ENCODE peak calls at places on chromosomes 7 and 10, in ten cellular contexts. One of them, this sample, is unnamed.

GRCh38 chr10:85922363-85923129 is 444.0 kb downstream of the GRID1 start:
- DNase-seq in spleen: no peak
- DNase-seq in transverse colon: no peak
- DNase-seq in heart left ventricle: no peak
- DNase-seq in adrenal gland: no peak
- DNase-seq in breast epithelium: no peak
- DNase-seq in stomach: no peak
- DNase-seq in suprapubic skin: no peak
- DNase-seq in tibial nerve: no peak
- DNase-seq in body of pancreas: no peak
- DNase-seq in this sample: no peak

GRCh38 chr10:99926925-99927718 is 82.6 kb downstream of the DNMBP start:
- DNase-seq in stomach: peak
- DNase-seq in breast epithelium: no peak
- DNase-seq in transverse colon: peak
- DNase-seq in suprapubic skin: no peak
- DNase-seq in heart left ventricle: peak
- DNase-seq in adrenal gland: peak
- DNase-seq in body of pancreas: peak
- DNase-seq in tibial nerve: peak
- DNase-seq in spleen: no peak
- DNase-seq in this sample: no peak

GRCh38 chr7:20113423-20114027 is 103.7 kb downstream of the MACC1 start:
- DNase-seq in spleen: no peak
- DNase-seq in adrenal gland: no peak
- DNase-seq in heart left ventricle: no peak
- DNase-seq in body of pancreas: no peak
- DNase-seq in tibial nerve: no peak
- DNase-seq in breast epithelium: no peak
- DNase-seq in stomach: no peak
- DNase-seq in transverse colon: no peak
- DNase-seq in suprapubic skin: no peak
- DNase-seq in this sample: no peak

GRCh38 chr7:153457796-153458195 is 594.4 kb upstream of the DPP6 start:
- DNase-seq in tibial nerve: no peak
- DNase-seq in heart left ventricle: no peak
- DNase-seq in adrenal gland: no peak
- DNase-seq in body of pancreas: no peak
- DNase-seq in suprapubic skin: no peak
- DNase-seq in stomach: no peak
- DNase-seq in spleen: no peak
- DNase-seq in breast epithelium: no peak
- DNase-seq in transverse colon: no peak
- DNase-seq in this sample: no peak

GRCh38 chr7:127252736-127253288 is at the start of gene GRM8:
- DNase-seq in transverse colon: peak
- DNase-seq in body of pancreas: peak
- DNase-seq in heart left ventricle: peak
- DNase-seq in spleen: peak
- DNase-seq in stomach: peak
- DNase-seq in tibial nerve: peak
- DNase-seq in adrenal gland: peak
- DNase-seq in breast epithelium: no peak
- DNase-seq in suprapubic skin: no peak
- DNase-seq in this sample: no peak

GRCh38 chr7:142804715-142805114 is 33.9 kb downstream of the PRSS2 start:
- DNase-seq in transverse colon: no peak
- DNase-seq in heart left ventricle: no peak
- DNase-seq in stomach: no peak
- DNase-seq in breast epithelium: no peak
- DNase-seq in body of pancreas: no peak
- DNase-seq in suprapubic skin: peak
- DNase-seq in tibial nerve: no peak
- DNase-seq in spleen: no peak
- DNase-seq in adrenal gland: no peak
- DNase-seq in this sample: no peak

GRCh38 chr7:44278451-44279161 is 46.8 kb downstream of the CAMK2B start:
- DNase-seq in adrenal gland: peak
- DNase-seq in suprapubic skin: peak
- DNase-seq in spleen: peak
- DNase-seq in tibial nerve: no peak
- DNase-seq in heart left ventricle: no peak
- DNase-seq in body of pancreas: peak
- DNase-seq in transverse colon: peak
- DNase-seq in breast epithelium: peak
- DNase-seq in stomach: no peak
- DNase-seq in this sample: peak

GRCh38 chr7:117270371-117270770 is 52.5 kb downstream of the WNT2 start:
- DNase-seq in breast epithelium: no peak
- DNase-seq in suprapubic skin: no peak
- DNase-seq in spleen: no peak
- DNase-seq in stomach: no peak
- DNase-seq in adrenal gland: no peak
- DNase-seq in heart left ventricle: no peak
- DNase-seq in tibial nerve: no peak
- DNase-seq in transverse colon: no peak
- DNase-seq in body of pancreas: no peak
- DNase-seq in this sample: no peak

GRCh38 chr10:14010083-14010551 is 320.6 kb downstream of the FRMD4A start:
- DNase-seq in tibial nerve: no peak
- DNase-seq in stomach: no peak
- DNase-seq in heart left ventricle: no peak
- DNase-seq in transverse colon: no peak
- DNase-seq in suprapubic skin: no peak
- DNase-seq in breast epithelium: no peak
- DNase-seq in body of pancreas: no peak
- DNase-seq in spleen: no peak
- DNase-seq in adrenal gland: no peak
- DNase-seq in this sample: no peak

GRCh38 chr10:14004536-14004935 is 326.2 kb downstream of the FRMD4A start:
- DNase-seq in heart left ventricle: no peak
- DNase-seq in stomach: no peak
- DNase-seq in breast epithelium: no peak
- DNase-seq in suprapubic skin: no peak
- DNase-seq in transverse colon: no peak
- DNase-seq in body of pancreas: no peak
- DNase-seq in adrenal gland: no peak
- DNase-seq in spleen: no peak
- DNase-seq in tibial nerve: no peak
- DNase-seq in this sample: no peak

GRCh38 chr10:14009315-14010082 is 321.2 kb downstream of the FRMD4A start:
- DNase-seq in heart left ventricle: no peak
- DNase-seq in suprapubic skin: no peak
- DNase-seq in spleen: no peak
- DNase-seq in body of pancreas: no peak
- DNase-seq in tibial nerve: no peak
- DNase-seq in breast epithelium: no peak
- DNase-seq in transverse colon: no peak
- DNase-seq in stomach: no peak
- DNase-seq in adrenal gland: no peak
- DNase-seq in this sample: peak

GRCh38 chr10:14010827-14011574 is 319.7 kb downstream of the FRMD4A start:
- DNase-seq in breast epithelium: no peak
- DNase-seq in tibial nerve: no peak
- DNase-seq in adrenal gland: no peak
- DNase-seq in suprapubic skin: no peak
- DNase-seq in transverse colon: no peak
- DNase-seq in body of pancreas: no peak
- DNase-seq in spleen: no peak
- DNase-seq in heart left ventricle: no peak
- DNase-seq in stomach: no peak
- DNase-seq in this sample: peak

DNA sequence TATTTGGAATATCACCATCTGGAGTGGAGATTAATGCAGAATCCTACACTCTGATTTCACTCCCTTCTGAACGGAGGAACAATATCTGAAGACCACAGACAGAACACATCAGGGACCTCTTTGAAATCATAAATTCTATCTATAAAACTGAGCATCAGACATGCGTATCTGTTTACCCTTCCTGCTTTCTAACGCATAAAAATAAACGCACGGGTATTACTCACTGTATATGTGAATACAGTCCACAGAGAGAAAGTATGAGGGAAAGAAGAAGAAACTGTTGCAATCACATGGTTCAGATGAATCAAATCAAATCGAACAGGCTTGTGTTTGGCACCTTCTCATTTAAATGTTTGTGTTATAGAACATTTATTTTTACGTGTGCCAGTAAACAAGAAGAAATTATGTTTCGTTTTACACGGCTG is 322.1 kb downstream of the FRMD4A start:
- DNase-seq in body of pancreas: no peak
- DNase-seq in stomach: no peak
- DNase-seq in transverse colon: no peak
- DNase-seq in heart left ventricle: no peak
- DNase-seq in spleen: no peak
- DNase-seq in adrenal gland: no peak
- DNase-seq in tibial nerve: no peak
- DNase-seq in breast epithelium: no peak
- DNase-seq in suprapubic skin: no peak
- DNase-seq in this sample: peak
- H3K4me3 ChIP-seq in body of pancreas: no peak
- H3K4me3 ChIP-seq in stomach: peak
- H3K4me3 ChIP-seq in transverse colon: peak
- H3K4me3 ChIP-seq in heart left ventricle: peak
- H3K4me3 ChIP-seq in spleen: peak
- H3K4me3 ChIP-seq in adrenal gland: no peak
- H3K4me3 ChIP-seq in tibial nerve: peak
- H3K4me3 ChIP-seq in breast epithelium: peak
- H3K4me3 ChIP-seq in suprapubic skin: peak
- H3K4me3 ChIP-seq in this sample: no peak

GRCh38 chr7:1049006-1049741 is 4.8 kb downstream of the GPR146 start:
- DNase-seq in stomach: no peak
- DNase-seq in transverse colon: no peak
- DNase-seq in heart left ventricle: no peak
- DNase-seq in spleen: peak
- DNase-seq in adrenal gland: no peak
- DNase-seq in tibial nerve: no peak
- DNase-seq in suprapubic skin: no peak
- DNase-seq in breast epithelium: no peak
- DNase-seq in body of pancreas: no peak
- DNase-seq in this sample: no peak
- TF ChIP-seq POLR2A in stomach: no peak
- TF ChIP-seq POLR2A in transverse colon: no peak
- TF ChIP-seq POLR2A in heart left ventricle: no peak
- TF ChIP-seq POLR2A in spleen: no peak
- TF ChIP-seq POLR2A in adrenal gland: no peak
- TF ChIP-seq POLR2A in tibial nerve: no peak
- TF ChIP-seq POLR2A in suprapubic skin: no peak
- TF ChIP-seq POLR2A in breast epithelium: no peak
- TF ChIP-seq POLR2A in body of pancreas: no peak
- TF ChIP-seq POLR2A in this sample: no peak

DNA sequence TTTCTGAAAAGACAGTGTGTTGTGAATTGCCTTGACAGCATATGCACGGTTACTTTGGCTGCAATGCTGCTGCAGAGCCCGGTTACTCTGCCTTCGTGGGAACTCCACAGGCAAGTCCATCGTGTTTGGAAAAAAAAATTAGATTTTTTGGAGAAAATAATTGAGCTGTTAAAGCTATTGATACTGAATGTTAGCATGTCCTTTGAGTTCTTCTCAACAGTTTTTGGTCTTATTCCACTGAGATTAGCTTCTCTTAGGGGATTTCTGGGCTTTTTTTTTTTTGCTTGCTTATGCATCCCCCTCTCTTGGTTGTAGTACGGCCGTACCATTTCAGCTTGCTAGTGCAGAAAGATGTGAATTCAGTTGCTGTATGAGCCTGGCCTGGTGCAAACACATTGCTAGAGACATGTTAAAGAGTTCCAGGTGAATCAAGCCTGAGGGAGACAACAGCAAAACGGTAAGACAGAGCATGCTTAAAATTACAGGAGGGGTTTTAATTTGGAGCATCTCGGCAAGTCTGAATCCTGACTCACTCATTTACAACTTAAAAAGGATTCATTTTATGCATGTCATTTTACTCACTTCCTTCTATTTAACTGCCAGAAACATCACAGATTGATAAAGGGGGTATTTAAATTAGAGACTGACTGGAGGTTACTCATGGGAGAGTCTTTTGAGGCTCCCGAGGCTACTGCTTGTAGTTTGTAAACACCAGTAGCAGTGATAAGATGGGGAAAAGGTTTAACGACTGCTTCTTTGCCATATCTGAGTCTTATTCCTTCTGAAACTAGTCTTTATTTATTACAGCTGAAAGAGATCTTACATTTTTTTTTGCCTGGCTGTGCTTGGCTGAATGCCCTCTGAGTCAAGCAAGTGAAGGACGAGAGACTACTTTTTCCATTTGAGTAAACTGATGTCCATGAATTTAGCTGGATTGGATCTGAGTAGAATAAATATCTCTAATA is 113.7 kb downstream of the CDK14 start:
- DNase-seq in adrenal gland: peak
- DNase-seq in transverse colon: no peak
- DNase-seq in suprapubic skin: no peak
- DNase-seq in tibial nerve: peak
- DNase-seq in body of pancreas: peak
- DNase-seq in breast epithelium: no peak
- DNase-seq in stomach: peak
- DNase-seq in heart left ventricle: no peak
- DNase-seq in spleen: no peak
- DNase-seq in this sample: no peak
- H3K4me3 ChIP-seq in adrenal gland: no peak
- H3K4me3 ChIP-seq in transverse colon: no peak
- H3K4me3 ChIP-seq in suprapubic skin: no peak
- H3K4me3 ChIP-seq in tibial nerve: no peak
- H3K4me3 ChIP-seq in body of pancreas: no peak
- H3K4me3 ChIP-seq in breast epithelium: peak
- H3K4me3 ChIP-seq in stomach: peak
- H3K4me3 ChIP-seq in heart left ventricle: no peak
- H3K4me3 ChIP-seq in spleen: peak
- H3K4me3 ChIP-seq in this sample: no peak

GRCh38 chr7:116209561-116210070 is 723 bp upstream of the TES start:
- DNase-seq in suprapubic skin: no peak
- DNase-seq in adrenal gland: no peak
- DNase-seq in breast epithelium: no peak
- DNase-seq in body of pancreas: no peak
- DNase-seq in heart left ventricle: no peak
- DNase-seq in stomach: no peak
- DNase-seq in transverse colon: no peak
- DNase-seq in spleen: no peak
- DNase-seq in tibial nerve: no peak
- DNase-seq in this sample: no peak

GRCh38 chr7:116211913-116212596 is 1.7 kb downstream of the TES start:
- DNase-seq in transverse colon: no peak
- DNase-seq in tibial nerve: no peak
- DNase-seq in heart left ventricle: no peak
- DNase-seq in stomach: no peak
- DNase-seq in suprapubic skin: no peak
- DNase-seq in body of pancreas: no peak
- DNase-seq in spleen: no peak
- DNase-seq in adrenal gland: no peak
- DNase-seq in breast epithelium: no peak
- DNase-seq in this sample: no peak

GRCh38 chr7:116211006-116211912 is 920 bp downstream of the TES start:
- DNase-seq in suprapubic skin: peak
- DNase-seq in adrenal gland: peak
- DNase-seq in spleen: peak
- DNase-seq in heart left ventricle: peak
- DNase-seq in breast epithelium: peak
- DNase-seq in tibial nerve: peak
- DNase-seq in stomach: peak
- DNase-seq in body of pancreas: peak
- DNase-seq in transverse colon: peak
- DNase-seq in this sample: peak

GRCh38 chr7:116208919-116209318 is 1.4 kb upstream of the TES start:
- DNase-seq in tibial nerve: no peak
- DNase-seq in stomach: no peak
- DNase-seq in adrenal gland: no peak
- DNase-seq in breast epithelium: no peak
- DNase-seq in transverse colon: no peak
- DNase-seq in suprapubic skin: no peak
- DNase-seq in heart left ventricle: no peak
- DNase-seq in body of pancreas: no peak
- DNase-seq in spleen: no peak
- DNase-seq in this sample: no peak

GRCh38 chr7:116210345-116211005 is at the start of gene TES:
- DNase-seq in adrenal gland: peak
- DNase-seq in tibial nerve: no peak
- DNase-seq in suprapubic skin: no peak
- DNase-seq in stomach: peak
- DNase-seq in spleen: peak
- DNase-seq in heart left ventricle: peak
- DNase-seq in breast epithelium: peak
- DNase-seq in transverse colon: peak
- DNase-seq in body of pancreas: peak
- DNase-seq in this sample: no peak
- TF ChIP-seq POLR2A in adrenal gland: peak
- TF ChIP-seq POLR2A in tibial nerve: peak
- TF ChIP-seq POLR2A in suprapubic skin: peak
- TF ChIP-seq POLR2A in stomach: no peak
- TF ChIP-seq POLR2A in spleen: peak
- TF ChIP-seq POLR2A in heart left ventricle: no peak
- TF ChIP-seq POLR2A in breast epithelium: peak
- TF ChIP-seq POLR2A in transverse colon: peak
- TF ChIP-seq POLR2A in body of pancreas: peak
- TF ChIP-seq POLR2A in this sample: no peak

This sample was measured in lower leg skin.